ENCODE peak calls at places on chromosomes 2 and 18, in ten cellular contexts. One of them, this sample, is unnamed.
A peak's percentile ranks its signal among the peaks of the same experiment; 100 is the strongest.

GRCh38 chr18:42112657-42113420 is 157.8 kb downstream of the PIK3C3 start:
- DNase-seq in CD8-positive, alpha-beta memory T cell: no peak
- DNase-seq in right lobe of liver: no peak
- DNase-seq in astrocyte: no peak
- DNase-seq in A549: no peak
- DNase-seq in adipocyte: no peak
- DNase-seq in left ventricle myocardium inferior: no peak
- DNase-seq in heart right ventricle: no peak
- DNase-seq in uterus: no peak
- DNase-seq in BE2C: no peak
- DNase-seq in this sample: no peak

GRCh38 chr2:102520009-102520408 is 47.0 kb downstream of the SLC9A4 start:
- DNase-seq in right lobe of liver: no peak
- DNase-seq in BE2C: peak; percentile 7
- DNase-seq in A549: peak; percentile 61
- DNase-seq in astrocyte: no peak
- DNase-seq in uterus: no peak
- DNase-seq in heart right ventricle: no peak
- DNase-seq in CD8-positive, alpha-beta memory T cell: no peak
- DNase-seq in left ventricle myocardium inferior: no peak
- DNase-seq in adipocyte: peak; percentile 15
- DNase-seq in this sample: no peak

GRCh38 chr2:79832540-79833234 is 319.8 kb downstream of the CTNNA2 start:
- DNase-seq in A549: peak; percentile 4
- DNase-seq in astrocyte: peak; percentile 38
- DNase-seq in CD8-positive, alpha-beta memory T cell: no peak
- DNase-seq in left ventricle myocardium inferior: no peak
- DNase-seq in adipocyte: no peak
- DNase-seq in heart right ventricle: no peak
- DNase-seq in BE2C: peak; percentile 23
- DNase-seq in right lobe of liver: no peak
- DNase-seq in uterus: no peak
- DNase-seq in this sample: no peak

GRCh38 chr2:2293527-2294089 is 37.5 kb downstream of the MYT1L start:
- DNase-seq in left ventricle myocardium inferior: no peak
- DNase-seq in uterus: no peak
- DNase-seq in A549: no peak
- DNase-seq in right lobe of liver: no peak
- DNase-seq in astrocyte: no peak
- DNase-seq in heart right ventricle: no peak
- DNase-seq in adipocyte: no peak
- DNase-seq in BE2C: no peak
- DNase-seq in CD8-positive, alpha-beta memory T cell: no peak
- DNase-seq in this sample: no peak

GRCh38 chr2:126886201-126886905 is 12.3 kb upstream of the TEX51 start:
- DNase-seq in uterus: peak; percentile 81
- DNase-seq in adipocyte: peak; percentile 34
- DNase-seq in heart right ventricle: peak; percentile 26
- DNase-seq in A549: peak; percentile 74
- DNase-seq in CD8-positive, alpha-beta memory T cell: peak; percentile 39
- DNase-seq in BE2C: no peak
- DNase-seq in left ventricle myocardium inferior: peak; percentile 56
- DNase-seq in right lobe of liver: peak; percentile 73
- DNase-seq in astrocyte: no peak
- DNase-seq in this sample: peak; percentile 79

GRCh38 chr2:179860255-179861026 is 971 bp downstream of the ZNF385B start:
- DNase-seq in A549: no peak
- DNase-seq in left ventricle myocardium inferior: no peak
- DNase-seq in BE2C: no peak
- DNase-seq in heart right ventricle: no peak
- DNase-seq in right lobe of liver: peak; percentile 71
- DNase-seq in adipocyte: no peak
- DNase-seq in CD8-positive, alpha-beta memory T cell: no peak
- DNase-seq in uterus: no peak
- DNase-seq in astrocyte: no peak
- DNase-seq in this sample: no peak

GRCh38 chr18:58051765-58052460 is 7.9 kb downstream of the NEDD4L start:
- DNase-seq in uterus: no peak
- DNase-seq in A549: no peak
- DNase-seq in adipocyte: peak; percentile 64
- DNase-seq in left ventricle myocardium inferior: no peak
- DNase-seq in right lobe of liver: no peak
- DNase-seq in CD8-positive, alpha-beta memory T cell: no peak
- DNase-seq in heart right ventricle: no peak
- DNase-seq in BE2C: no peak
- DNase-seq in astrocyte: no peak
- DNase-seq in this sample: no peak

GRCh38 chr2:178280261-178280852 is 86.0 kb downstream of the OSBPL6 start:
- DNase-seq in A549: peak; percentile 57
- DNase-seq in CD8-positive, alpha-beta memory T cell: peak; percentile 28
- DNase-seq in astrocyte: peak; percentile 41
- DNase-seq in BE2C: peak; percentile 26
- DNase-seq in left ventricle myocardium inferior: no peak
- DNase-seq in adipocyte: peak; percentile 63
- DNase-seq in heart right ventricle: peak; percentile 51
- DNase-seq in right lobe of liver: no peak
- DNase-seq in uterus: no peak
- DNase-seq in this sample: no peak

GRCh38 chr2:3340144-3340543 is 37.5 kb downstream of the EIPR1 start:
- DNase-seq in heart right ventricle: no peak
- DNase-seq in A549: no peak
- DNase-seq in uterus: no peak
- DNase-seq in astrocyte: no peak
- DNase-seq in left ventricle myocardium inferior: no peak
- DNase-seq in right lobe of liver: no peak
- DNase-seq in BE2C: no peak
- DNase-seq in adipocyte: no peak
- DNase-seq in CD8-positive, alpha-beta memory T cell: no peak
- DNase-seq in this sample: no peak

GRCh38 chr2:229431331-229431954 is 160.4 kb upstream of the PID1 start:
- DNase-seq in left ventricle myocardium inferior: no peak
- DNase-seq in A549: peak; percentile 69
- DNase-seq in adipocyte: peak; percentile 87
- DNase-seq in heart right ventricle: no peak
- DNase-seq in right lobe of liver: no peak
- DNase-seq in astrocyte: peak; percentile 46
- DNase-seq in BE2C: no peak
- DNase-seq in CD8-positive, alpha-beta memory T cell: no peak
- DNase-seq in uterus: no peak
- DNase-seq in this sample: no peak

GRCh38 chr2:17934721-17935120 is 56.3 kb downstream of the KCNS3 start:
- DNase-seq in astrocyte: peak; percentile 91
- DNase-seq in BE2C: no peak
- DNase-seq in A549: no peak
- DNase-seq in right lobe of liver: no peak
- DNase-seq in heart right ventricle: no peak
- DNase-seq in adipocyte: peak; percentile 74
- DNase-seq in CD8-positive, alpha-beta memory T cell: no peak
- DNase-seq in left ventricle myocardium inferior: no peak
- DNase-seq in uterus: no peak
- DNase-seq in this sample: no peak

GRCh38 chr2:235952714-235953113 is 215.5 kb downstream of the GBX2 start:
- DNase-seq in CD8-positive, alpha-beta memory T cell: no peak
- DNase-seq in heart right ventricle: no peak
- DNase-seq in adipocyte: no peak
- DNase-seq in astrocyte: no peak
- DNase-seq in uterus: no peak
- DNase-seq in left ventricle myocardium inferior: no peak
- DNase-seq in right lobe of liver: no peak
- DNase-seq in BE2C: no peak
- DNase-seq in A549: no peak
- DNase-seq in this sample: no peak

GRCh38 chr18:27715751-27716150 is 461.2 kb downstream of the CDH2 start:
- DNase-seq in adipocyte: no peak
- DNase-seq in left ventricle myocardium inferior: no peak
- DNase-seq in heart right ventricle: no peak
- DNase-seq in CD8-positive, alpha-beta memory T cell: no peak
- DNase-seq in BE2C: no peak
- DNase-seq in astrocyte: no peak
- DNase-seq in uterus: no peak
- DNase-seq in A549: no peak
- DNase-seq in right lobe of liver: no peak
- DNase-seq in this sample: no peak

GRCh38 chr2:111135910-111136297 is 15.2 kb downstream of the BCL2L11 start:
- DNase-seq in adipocyte: no peak
- DNase-seq in left ventricle myocardium inferior: peak; percentile 36
- DNase-seq in right lobe of liver: peak; percentile 59
- DNase-seq in uterus: peak; percentile 23
- DNase-seq in A549: no peak
- DNase-seq in astrocyte: peak; percentile 82
- DNase-seq in CD8-positive, alpha-beta memory T cell: no peak
- DNase-seq in BE2C: peak; percentile 32
- DNase-seq in heart right ventricle: peak; percentile 26
- DNase-seq in this sample: no peak

GRCh38 chr2:215624423-215624829 is 188.6 kb upstream of the FN1 start:
- DNase-seq in heart right ventricle: no peak
- DNase-seq in left ventricle myocardium inferior: no peak
- DNase-seq in right lobe of liver: no peak
- DNase-seq in uterus: peak; percentile 34
- DNase-seq in adipocyte: peak; percentile 96
- DNase-seq in astrocyte: peak; percentile 78
- DNase-seq in CD8-positive, alpha-beta memory T cell: no peak
- DNase-seq in A549: peak; percentile 56
- DNase-seq in BE2C: no peak
- DNase-seq in this sample: no peak

GRCh38 chr18:23924813-23925212 is 89.7 kb upstream of the TTC39C start:
- DNase-seq in A549: no peak
- DNase-seq in left ventricle myocardium inferior: no peak
- DNase-seq in BE2C: no peak
- DNase-seq in CD8-positive, alpha-beta memory T cell: no peak
- DNase-seq in astrocyte: peak; percentile 59
- DNase-seq in uterus: no peak
- DNase-seq in heart right ventricle: no peak
- DNase-seq in right lobe of liver: no peak
- DNase-seq in adipocyte: peak; percentile 69
- DNase-seq in this sample: no peak

DNA sequence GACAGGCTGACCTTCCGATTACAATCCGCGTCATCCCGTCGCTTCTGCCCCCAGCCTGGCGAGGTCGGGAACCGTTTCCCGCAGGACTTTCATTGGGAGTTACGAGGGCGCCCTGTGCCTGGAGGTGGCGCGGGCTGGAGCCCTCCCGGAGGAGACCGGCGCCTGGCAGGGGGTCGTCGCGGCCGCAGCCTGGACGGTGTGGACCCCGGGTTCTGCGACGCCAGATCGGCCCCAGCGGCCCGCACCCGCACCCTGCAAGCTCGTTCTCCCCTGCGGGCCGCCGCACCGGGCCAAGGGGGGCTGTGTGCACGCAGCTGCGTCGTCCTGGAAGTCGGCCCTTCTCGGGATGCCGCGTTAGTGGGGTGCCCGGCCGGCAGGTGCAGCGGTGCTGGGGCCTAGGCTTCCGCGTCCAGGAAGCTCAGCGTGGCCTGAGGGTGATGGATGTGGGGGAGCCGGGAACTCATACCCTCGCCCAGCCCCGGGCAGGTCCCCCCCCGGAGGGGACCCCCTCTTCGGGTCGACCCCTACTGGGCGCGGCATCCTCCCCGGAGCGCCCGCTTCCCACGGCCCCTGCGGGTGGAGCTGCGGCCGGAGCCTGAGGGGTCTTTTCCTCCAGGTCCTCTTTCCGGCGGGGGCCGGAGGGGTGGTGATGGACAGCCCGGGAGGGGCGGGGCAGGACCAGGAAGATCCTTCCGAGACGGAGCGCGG is 64.0 kb downstream of the LRRFIP1 start:
- DNase-seq in A549: peak; percentile 38
- DNase-seq in right lobe of liver: peak; percentile 76
- DNase-seq in astrocyte: no peak
- DNase-seq in BE2C: no peak
- DNase-seq in CD8-positive, alpha-beta memory T cell: no peak
- DNase-seq in adipocyte: no peak
- DNase-seq in uterus: no peak
- DNase-seq in heart right ventricle: no peak
- DNase-seq in left ventricle myocardium inferior: no peak
- DNase-seq in this sample: no peak
- H3K4me1 ChIP-seq in A549: peaks cover 55% of the 10 kb centered on the region
- H3K4me1 ChIP-seq in right lobe of liver: no peaks in the 10 kb centered on the region
- H3K4me1 ChIP-seq in astrocyte: peaks cover 64% of the 10 kb centered on the region
- H3K4me1 ChIP-seq in BE2C: peaks cover 18% of the 10 kb centered on the region
- H3K4me1 ChIP-seq in CD8-positive, alpha-beta memory T cell: peaks cover 77% of the 10 kb centered on the region
- H3K4me1 ChIP-seq in adipocyte: peaks cover 60% of the 10 kb centered on the region
- H3K4me1 ChIP-seq in uterus: peaks cover 28% of the 10 kb centered on the region
- H3K4me1 ChIP-seq in heart right ventricle: peaks cover 92% of the 10 kb centered on the region
- H3K4me1 ChIP-seq in left ventricle myocardium inferior: peaks cover 95% of the 10 kb centered on the region
- H3K4me1 ChIP-seq in this sample: peaks cover 85% of the 10 kb centered on the region

GRCh38 chr18:9495465-9495864 is 20.2 kb downstream of the RALBP1 start:
- DNase-seq in right lobe of liver: no peak
- DNase-seq in heart right ventricle: no peak
- DNase-seq in left ventricle myocardium inferior: no peak
- DNase-seq in BE2C: no peak
- DNase-seq in CD8-positive, alpha-beta memory T cell: no peak
- DNase-seq in A549: no peak
- DNase-seq in adipocyte: no peak
- DNase-seq in astrocyte: no peak
- DNase-seq in uterus: no peak
- DNase-seq in this sample: no peak

GRCh38 chr18:9495916-9496540 is 20.7 kb downstream of the RALBP1 start:
- DNase-seq in astrocyte: no peak
- DNase-seq in CD8-positive, alpha-beta memory T cell: no peak
- DNase-seq in heart right ventricle: no peak
- DNase-seq in right lobe of liver: no peak
- DNase-seq in adipocyte: no peak
- DNase-seq in BE2C: no peak
- DNase-seq in left ventricle myocardium inferior: no peak
- DNase-seq in uterus: no peak
- DNase-seq in A549: no peak
- DNase-seq in this sample: no peak

GRCh38 chr18:9494778-9495302 is 19.5 kb downstream of the RALBP1 start:
- DNase-seq in right lobe of liver: no peak
- DNase-seq in CD8-positive, alpha-beta memory T cell: no peak
- DNase-seq in heart right ventricle: no peak
- DNase-seq in adipocyte: no peak
- DNase-seq in A549: no peak
- DNase-seq in uterus: no peak
- DNase-seq in left ventricle myocardium inferior: no peak
- DNase-seq in astrocyte: no peak
- DNase-seq in BE2C: no peak
- DNase-seq in this sample: no peak
- H3K4me1 ChIP-seq in right lobe of liver: no peaks in the 10 kb centered on the region
- H3K4me1 ChIP-seq in CD8-positive, alpha-beta memory T cell: peaks cover 17% of the 10 kb centered on the region
- H3K4me1 ChIP-seq in heart right ventricle: peaks cover 19% of the 10 kb centered on the region
- H3K4me1 ChIP-seq in adipocyte: no peaks in the 10 kb centered on the region
- H3K4me1 ChIP-seq in A549: no peaks in the 10 kb centered on the region
- H3K4me1 ChIP-seq in uterus: no peaks in the 10 kb centered on the region
- H3K4me1 ChIP-seq in left ventricle myocardium inferior: peaks cover 13% of the 10 kb centered on the region
- H3K4me1 ChIP-seq in astrocyte: no peaks in the 10 kb centered on the region
- H3K4me1 ChIP-seq in BE2C: no peaks in the 10 kb centered on the region
- H3K4me1 ChIP-seq in this sample: peaks cover 12% of the 10 kb centered on the region

GRCh38 chr2:43460141-43460540 is 135.7 kb downstream of the THADA start:
- DNase-seq in adipocyte: no peak
- DNase-seq in A549: no peak
- DNase-seq in BE2C: no peak
- DNase-seq in left ventricle myocardium inferior: no peak
- DNase-seq in heart right ventricle: no peak
- DNase-seq in uterus: no peak
- DNase-seq in astrocyte: no peak
- DNase-seq in right lobe of liver: no peak
- DNase-seq in CD8-positive, alpha-beta memory T cell: no peak
- DNase-seq in this sample: no peak
- H3K4me1 ChIP-seq in adipocyte: peaks cover 98% of the 10 kb centered on the region
- H3K4me1 ChIP-seq in A549: peaks cover 100% of the 10 kb centered on the region
- H3K4me1 ChIP-seq in BE2C: peaks cover 16% of the 10 kb centered on the region
- H3K4me1 ChIP-seq in left ventricle myocardium inferior: peaks cover 73% of the 10 kb centered on the region
- H3K4me1 ChIP-seq in heart right ventricle: peaks cover 92% of the 10 kb centered on the region
- H3K4me1 ChIP-seq in uterus: peaks cover 9% of the 10 kb centered on the region
- H3K4me1 ChIP-seq in astrocyte: peaks cover 50% of the 10 kb centered on the region
- H3K4me1 ChIP-seq in right lobe of liver: no peaks in the 10 kb centered on the region
- H3K4me1 ChIP-seq in CD8-positive, alpha-beta memory T cell: no peaks in the 10 kb centered on the region
- H3K4me1 ChIP-seq in this sample: peaks cover 86% of the 10 kb centered on the region

GRCh38 chr2:168243061-168243460 is 4.3 kb downstream of the STK39 start:
- DNase-seq in CD8-positive, alpha-beta memory T cell: no peak
- DNase-seq in astrocyte: no peak
- DNase-seq in uterus: no peak
- DNase-seq in right lobe of liver: no peak
- DNase-seq in A549: no peak
- DNase-seq in heart right ventricle: no peak
- DNase-seq in adipocyte: no peak
- DNase-seq in BE2C: no peak
- DNase-seq in left ventricle myocardium inferior: no peak
- DNase-seq in this sample: no peak
- H3K4me1 ChIP-seq in CD8-positive, alpha-beta memory T cell: peaks cover 65% of the 10 kb centered on the region
- H3K4me1 ChIP-seq in astrocyte: peaks cover 11% of the 10 kb centered on the region
- H3K4me1 ChIP-seq in uterus: no peaks in the 10 kb centered on the region
- H3K4me1 ChIP-seq in right lobe of liver: no peaks in the 10 kb centered on the region
- H3K4me1 ChIP-seq in A549: peaks cover 14% of the 10 kb centered on the region
- H3K4me1 ChIP-seq in heart right ventricle: peaks cover 67% of the 10 kb centered on the region
- H3K4me1 ChIP-seq in adipocyte: peaks cover 10% of the 10 kb centered on the region
- H3K4me1 ChIP-seq in BE2C: no peaks in the 10 kb centered on the region
- H3K4me1 ChIP-seq in left ventricle myocardium inferior: peaks cover 67% of the 10 kb centered on the region
- H3K4me1 ChIP-seq in this sample: peaks cover 41% of the 10 kb centered on the region

This sample was measured in suprapubic skin.